ENCODE peak calls at places on chromosomes 1 and 21, in eight cellular contexts. One of them, this sample, is unnamed.

GRCh38 chr1:21449906-21450305 is 10.0 kb downstream of the NBPF3 start:
- DNase-seq in stimulated activated CD4-positive, alpha-beta T cell treated with anti-CD3 and anti-CD28 coated beads, Interleukin-4, amount 100 ng/mL, for 48 hours: no peak
- DNase-seq in heart left ventricle: no peak
- DNase-seq in prostate gland: no peak
- DNase-seq in mucosa of gallbladder: no peak
- DNase-seq in psoas muscle: no peak
- DNase-seq in T-helper 22 cell: no peak
- DNase-seq in HuH-7.5: no peak
- DNase-seq in this sample: no peak

GRCh38 chr1:204633665-204634064 is 51.9 kb downstream of the LRRN2 start:
- DNase-seq in stimulated activated CD4-positive, alpha-beta T cell treated with anti-CD3 and anti-CD28 coated beads, Interleukin-4, amount 100 ng/mL, for 48 hours: no peak
- DNase-seq in heart left ventricle: no peak
- DNase-seq in prostate gland: no peak
- DNase-seq in mucosa of gallbladder: no peak
- DNase-seq in psoas muscle: no peak
- DNase-seq in T-helper 22 cell: no peak
- DNase-seq in HuH-7.5: no peak
- DNase-seq in this sample: no peak

GRCh38 chr1:25861316-25862286 is 2.3 kb upstream of the AUNIP start:
- DNase-seq in stimulated activated CD4-positive, alpha-beta T cell treated with anti-CD3 and anti-CD28 coated beads, Interleukin-4, amount 100 ng/mL, for 48 hours: no peak
- DNase-seq in heart left ventricle: no peak
- DNase-seq in prostate gland: no peak
- DNase-seq in mucosa of gallbladder: no peak
- DNase-seq in psoas muscle: no peak
- DNase-seq in T-helper 22 cell: no peak
- DNase-seq in HuH-7.5: no peak
- DNase-seq in this sample: no peak

GRCh38 chr1:198669023-198669698 is 30.3 kb downstream of the PTPRC start:
- DNase-seq in stimulated activated CD4-positive, alpha-beta T cell treated with anti-CD3 and anti-CD28 coated beads, Interleukin-4, amount 100 ng/mL, for 48 hours: no peak
- DNase-seq in heart left ventricle: no peak
- DNase-seq in prostate gland: no peak
- DNase-seq in mucosa of gallbladder: no peak
- DNase-seq in psoas muscle: no peak
- DNase-seq in T-helper 22 cell: peak
- DNase-seq in HuH-7.5: no peak
- DNase-seq in this sample: no peak

GRCh38 chr1:245001252-245001651 is 136.9 kb upstream of the HNRNPU start:
- DNase-seq in stimulated activated CD4-positive, alpha-beta T cell treated with anti-CD3 and anti-CD28 coated beads, Interleukin-4, amount 100 ng/mL, for 48 hours: no peak
- DNase-seq in heart left ventricle: no peak
- DNase-seq in prostate gland: no peak
- DNase-seq in mucosa of gallbladder: no peak
- DNase-seq in psoas muscle: no peak
- DNase-seq in T-helper 22 cell: no peak
- DNase-seq in HuH-7.5: no peak
- DNase-seq in this sample: no peak

GRCh38 chr1:73948021-73948420 is 250.0 kb downstream of the LRRIQ3 start:
- DNase-seq in stimulated activated CD4-positive, alpha-beta T cell treated with anti-CD3 and anti-CD28 coated beads, Interleukin-4, amount 100 ng/mL, for 48 hours: no peak
- DNase-seq in heart left ventricle: no peak
- DNase-seq in prostate gland: no peak
- DNase-seq in mucosa of gallbladder: no peak
- DNase-seq in psoas muscle: no peak
- DNase-seq in T-helper 22 cell: no peak
- DNase-seq in HuH-7.5: no peak
- DNase-seq in this sample: no peak

GRCh38 chr1:157659576-157660247 is 40.9 kb downstream of the FCRL3 start:
- DNase-seq in stimulated activated CD4-positive, alpha-beta T cell treated with anti-CD3 and anti-CD28 coated beads, Interleukin-4, amount 100 ng/mL, for 48 hours: no peak
- DNase-seq in heart left ventricle: no peak
- DNase-seq in prostate gland: no peak
- DNase-seq in mucosa of gallbladder: no peak
- DNase-seq in psoas muscle: no peak
- DNase-seq in T-helper 22 cell: no peak
- DNase-seq in HuH-7.5: no peak
- DNase-seq in this sample: no peak

GRCh38 chr1:31072304-31072746 is 6.8 kb upstream of the PUM1 start:
- DNase-seq in stimulated activated CD4-positive, alpha-beta T cell treated with anti-CD3 and anti-CD28 coated beads, Interleukin-4, amount 100 ng/mL, for 48 hours: no peak
- DNase-seq in heart left ventricle: no peak
- DNase-seq in prostate gland: no peak
- DNase-seq in mucosa of gallbladder: no peak
- DNase-seq in psoas muscle: no peak
- DNase-seq in T-helper 22 cell: no peak
- DNase-seq in HuH-7.5: no peak
- DNase-seq in this sample: peak

GRCh38 chr21:44618504-44618903 is 6.6 kb downstream of the KRTAP10-8 start:
- DNase-seq in stimulated activated CD4-positive, alpha-beta T cell treated with anti-CD3 and anti-CD28 coated beads, Interleukin-4, amount 100 ng/mL, for 48 hours: no peak
- DNase-seq in heart left ventricle: no peak
- DNase-seq in prostate gland: no peak
- DNase-seq in mucosa of gallbladder: peak
- DNase-seq in psoas muscle: peak
- DNase-seq in T-helper 22 cell: no peak
- DNase-seq in HuH-7.5: peak
- DNase-seq in this sample: no peak

GRCh38 chr1:31696246-31696645 is 7.6 kb downstream of the COL16A1 start:
- DNase-seq in stimulated activated CD4-positive, alpha-beta T cell treated with anti-CD3 and anti-CD28 coated beads, Interleukin-4, amount 100 ng/mL, for 48 hours: no peak
- DNase-seq in heart left ventricle: no peak
- DNase-seq in prostate gland: peak
- DNase-seq in mucosa of gallbladder: peak
- DNase-seq in psoas muscle: no peak
- DNase-seq in T-helper 22 cell: no peak
- DNase-seq in HuH-7.5: no peak
- DNase-seq in this sample: no peak

GRCh38 chr1:61140778-61141177 is 58.4 kb downstream of the NFIA start:
- DNase-seq in stimulated activated CD4-positive, alpha-beta T cell treated with anti-CD3 and anti-CD28 coated beads, Interleukin-4, amount 100 ng/mL, for 48 hours: no peak
- DNase-seq in heart left ventricle: no peak
- DNase-seq in prostate gland: no peak
- DNase-seq in mucosa of gallbladder: no peak
- DNase-seq in psoas muscle: no peak
- DNase-seq in T-helper 22 cell: no peak
- DNase-seq in HuH-7.5: no peak
- DNase-seq in this sample: no peak

GRCh38 chr1:109273570-109274288 is 9.2 kb downstream of the PSRC1 start:
- DNase-seq in stimulated activated CD4-positive, alpha-beta T cell treated with anti-CD3 and anti-CD28 coated beads, Interleukin-4, amount 100 ng/mL, for 48 hours: no peak
- DNase-seq in heart left ventricle: no peak
- DNase-seq in prostate gland: no peak
- DNase-seq in mucosa of gallbladder: no peak
- DNase-seq in psoas muscle: peak
- DNase-seq in T-helper 22 cell: no peak
- DNase-seq in HuH-7.5: no peak
- DNase-seq in this sample: no peak

GRCh38 chr21:42237577-42237976 is 18.6 kb downstream of the ABCG1 start:
- DNase-seq in stimulated activated CD4-positive, alpha-beta T cell treated with anti-CD3 and anti-CD28 coated beads, Interleukin-4, amount 100 ng/mL, for 48 hours: no peak
- DNase-seq in heart left ventricle: no peak
- DNase-seq in prostate gland: no peak
- DNase-seq in mucosa of gallbladder: no peak
- DNase-seq in psoas muscle: peak
- DNase-seq in T-helper 22 cell: peak
- DNase-seq in HuH-7.5: no peak
- DNase-seq in this sample: no peak

GRCh38 chr21:9730866-9731265 is 790.5 kb upstream of the TPTE start:
- DNase-seq in stimulated activated CD4-positive, alpha-beta T cell treated with anti-CD3 and anti-CD28 coated beads, Interleukin-4, amount 100 ng/mL, for 48 hours: no peak
- DNase-seq in heart left ventricle: no peak
- DNase-seq in prostate gland: no peak
- DNase-seq in mucosa of gallbladder: no peak
- DNase-seq in psoas muscle: no peak
- DNase-seq in T-helper 22 cell: no peak
- DNase-seq in HuH-7.5: no peak
- DNase-seq in this sample: no peak

GRCh38 chr1:67897270-67897949 is 64.1 kb upstream of the GNG12 start:
- DNase-seq in stimulated activated CD4-positive, alpha-beta T cell treated with anti-CD3 and anti-CD28 coated beads, Interleukin-4, amount 100 ng/mL, for 48 hours: no peak
- DNase-seq in heart left ventricle: no peak
- DNase-seq in prostate gland: no peak
- DNase-seq in mucosa of gallbladder: no peak
- DNase-seq in psoas muscle: no peak
- DNase-seq in T-helper 22 cell: no peak
- DNase-seq in HuH-7.5: no peak
- DNase-seq in this sample: no peak

GRCh38 chr1:203592156-203592555 is 34.5 kb upstream of the ATP2B4 start:
- DNase-seq in stimulated activated CD4-positive, alpha-beta T cell treated with anti-CD3 and anti-CD28 coated beads, Interleukin-4, amount 100 ng/mL, for 48 hours: no peak
- DNase-seq in heart left ventricle: no peak
- DNase-seq in prostate gland: no peak
- DNase-seq in mucosa of gallbladder: no peak
- DNase-seq in psoas muscle: no peak
- DNase-seq in T-helper 22 cell: no peak
- DNase-seq in HuH-7.5: peak
- DNase-seq in this sample: peak

GRCh38 chr1:206979379-206980043 is 9.3 kb upstream of the FCAMR start:
- DNase-seq in stimulated activated CD4-positive, alpha-beta T cell treated with anti-CD3 and anti-CD28 coated beads, Interleukin-4, amount 100 ng/mL, for 48 hours: no peak
- DNase-seq in heart left ventricle: no peak
- DNase-seq in prostate gland: no peak
- DNase-seq in mucosa of gallbladder: no peak
- DNase-seq in psoas muscle: no peak
- DNase-seq in T-helper 22 cell: no peak
- DNase-seq in HuH-7.5: no peak
- DNase-seq in this sample: no peak

GRCh38 chr21:40422851-40423635 is 423.9 kb downstream of the DSCAM start:
- DNase-seq in stimulated activated CD4-positive, alpha-beta T cell treated with anti-CD3 and anti-CD28 coated beads, Interleukin-4, amount 100 ng/mL, for 48 hours: no peak
- DNase-seq in heart left ventricle: no peak
- DNase-seq in prostate gland: no peak
- DNase-seq in mucosa of gallbladder: no peak
- DNase-seq in psoas muscle: no peak
- DNase-seq in T-helper 22 cell: no peak
- DNase-seq in HuH-7.5: no peak
- DNase-seq in this sample: no peak

GRCh38 chr1:163885510-163885909 is 563.8 kb downstream of the NUF2 start:
- DNase-seq in stimulated activated CD4-positive, alpha-beta T cell treated with anti-CD3 and anti-CD28 coated beads, Interleukin-4, amount 100 ng/mL, for 48 hours: no peak
- DNase-seq in heart left ventricle: no peak
- DNase-seq in prostate gland: no peak
- DNase-seq in mucosa of gallbladder: no peak
- DNase-seq in psoas muscle: no peak
- DNase-seq in T-helper 22 cell: no peak
- DNase-seq in HuH-7.5: no peak
- DNase-seq in this sample: no peak

GRCh38 chr1:203043830-203044545 is 17.7 kb downstream of the PPFIA4 start:
- DNase-seq in stimulated activated CD4-positive, alpha-beta T cell treated with anti-CD3 and anti-CD28 coated beads, Interleukin-4, amount 100 ng/mL, for 48 hours: no peak
- DNase-seq in heart left ventricle: no peak
- DNase-seq in prostate gland: no peak
- DNase-seq in mucosa of gallbladder: no peak
- DNase-seq in psoas muscle: no peak
- DNase-seq in T-helper 22 cell: no peak
- DNase-seq in HuH-7.5: no peak
- DNase-seq in this sample: no peak

GRCh38 chr21:16837319-16837718 is 675.5 kb upstream of the CXADR start:
- DNase-seq in stimulated activated CD4-positive, alpha-beta T cell treated with anti-CD3 and anti-CD28 coated beads, Interleukin-4, amount 100 ng/mL, for 48 hours: no peak
- DNase-seq in heart left ventricle: no peak
- DNase-seq in prostate gland: no peak
- DNase-seq in mucosa of gallbladder: no peak
- DNase-seq in psoas muscle: no peak
- DNase-seq in T-helper 22 cell: no peak
- DNase-seq in HuH-7.5: no peak
- DNase-seq in this sample: no peak